ENCODE peak calls at places on chromosomes 12 and 14, in four cellular contexts. A is H1, P is stomach, H is GM23338. N is an unnamed sample.

GRCh38 chr14:48341069-48341468 is 665.7 kb upstream of the MDGA2 start:
- DNase-seq in H (no peak), P (no peak), A (no peak), N (no peak)

GRCh38 chr14:70525691-70526090 is 9.1 kb downstream of the ADAM20 start:
- DNase-seq in P (no peak), H (no peak), A (no peak), N (no peak)

GRCh38 chr12:102043928-102044327 is 17.9 kb downstream of the WASHC3 start:
- DNase-seq in A (no peak), H (no peak), P (no peak), N (no peak)

GRCh38 chr12:100566887-100567637 is 6.4 kb upstream of the GAS2L3 start:
- DNase-seq in A (no peak), P (no peak), H (no peak), N (no peak)

GRCh38 chr14:104657114-104657524 is 32.3 kb upstream of the INF2 start:
- DNase-seq in H (no peak), A (no peak), P (no peak), N (peak; percentile 92)

GRCh38 chr12:56243731-56244181 is 13.9 kb downstream of the SLC39A5 start:
- DNase-seq in A (no peak), H (no peak), P (peak; percentile 28), N (no peak)

GRCh38 chr12:92509156-92509758 is 193.5 kb upstream of the PLEKHG7 start:
- DNase-seq in A (no peak), H (no peak), P (no peak), N (no peak)

GRCh38 chr12:126994599-126994998 is 1272.4 kb upstream of the TMEM132C start:
- DNase-seq in A (no peak), P (no peak), H (no peak), N (no peak)

GRCh38 chr12:109178532-109178931 is 62.1 kb downstream of the ACACB start:
- DNase-seq in A (no peak), P (no peak), H (peak; percentile 8), N (no peak)

GRCh38 chr12:123952037-123952436 is 20.6 kb downstream of the CCDC92 start:
- DNase-seq in P (no peak), A (no peak), H (no peak), N (no peak)

GRCh38 chr14:96574633-96575191 is 72.5 kb downstream of the PAPOLA start:
- DNase-seq in P (no peak), A (no peak), H (no peak), N (no peak)

GRCh38 chr12:122894173-122895121 is 1.5 kb downstream of the VPS37B start:
- DNase-seq in P (peak; percentile 89), H (no peak), A (no peak), N (no peak)

GRCh38 chr12:7116196-7116595 is 7.2 kb upstream of the C1RL start:
- DNase-seq in P (no peak), A (no peak), H (no peak), N (no peak)

GRCh38 chr12:104573-105081 is 38.1 kb downstream of the IQSEC3 start:
- DNase-seq in H (peak; percentile 60), A (peak; percentile 56), P (no peak), N (no peak)

GRCh38 chr12:54432815-54433164 is 13.7 kb upstream of the ITGA5 start:
- DNase-seq in A (no peak), P (no peak), H (no peak), N (no peak)

GRCh38 chr12:54428050-54429013 is 9.3 kb upstream of the ITGA5 start:
- DNase-seq in A (no peak), H (no peak), P (no peak), N (no peak)

GRCh38 chr12:54429014-54429471 is 10.0 kb upstream of the ITGA5 start:
- DNase-seq in A (no peak), H (no peak), P (no peak), N (no peak)

GRCh38 chr12:54430471-54431075 is 11.5 kb upstream of the ITGA5 start:
- DNase-seq in P (no peak), A (no peak), H (no peak), N (no peak)

GRCh38 chr12:54431911-54432814 is 13.1 kb upstream of the ITGA5 start:
- DNase-seq in H (peak; percentile 83), P (peak; percentile 46), A (no peak), N (no peak)
- TF ChIP-seq POLR2AphosphoS5 in H (no peak), P (no peak), A (peak; percentile 34), N (no peak)

DNA sequence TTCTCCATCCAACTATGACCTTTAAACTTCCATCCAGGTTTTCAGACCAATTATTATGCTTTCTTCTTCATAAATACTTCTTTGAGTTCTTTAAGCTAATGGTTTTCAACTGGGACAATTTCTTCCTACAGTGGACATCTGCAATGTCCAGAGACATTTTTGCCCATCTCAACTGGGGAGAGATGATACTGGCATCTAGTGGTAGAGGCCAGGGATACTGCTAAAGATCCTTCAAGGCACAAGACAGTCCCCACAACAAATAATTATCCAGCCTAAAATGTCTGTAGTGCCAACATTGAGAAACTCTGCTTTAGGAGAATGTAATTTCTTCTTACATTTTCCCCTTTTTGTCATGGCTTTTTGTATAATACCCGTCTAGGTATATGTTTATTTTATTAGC is 10.6 kb downstream of the TRHDE start:
- DNase-seq in A (no peak), H (peak; percentile 48), P (no peak), N (no peak)
- TF ChIP-seq CTCF in A (peak; percentile 55), H (peak; percentile 81), P (no peak), N (no peak)

GRCh38 chr14:68520637-68521556 is 272.0 kb downstream of the ZFP36L1 start:
- DNase-seq in A (no peak), H (peak; percentile 64), P (peak; percentile 64), N (no peak)

GRCh38 chr14:68518910-68519686 is 273.8 kb downstream of the ZFP36L1 start:
- DNase-seq in P (no peak), H (no peak), A (no peak), N (no peak)

GRCh38 chr14:68521557-68521901 is 271.3 kb downstream of the ZFP36L1 start:
- DNase-seq in P (no peak), H (no peak), A (no peak), N (no peak)

GRCh38 chr14:68518180-68518579 is 274.7 kb downstream of the ZFP36L1 start:
- DNase-seq in H (no peak), P (no peak), A (no peak), N (no peak)

DNA sequence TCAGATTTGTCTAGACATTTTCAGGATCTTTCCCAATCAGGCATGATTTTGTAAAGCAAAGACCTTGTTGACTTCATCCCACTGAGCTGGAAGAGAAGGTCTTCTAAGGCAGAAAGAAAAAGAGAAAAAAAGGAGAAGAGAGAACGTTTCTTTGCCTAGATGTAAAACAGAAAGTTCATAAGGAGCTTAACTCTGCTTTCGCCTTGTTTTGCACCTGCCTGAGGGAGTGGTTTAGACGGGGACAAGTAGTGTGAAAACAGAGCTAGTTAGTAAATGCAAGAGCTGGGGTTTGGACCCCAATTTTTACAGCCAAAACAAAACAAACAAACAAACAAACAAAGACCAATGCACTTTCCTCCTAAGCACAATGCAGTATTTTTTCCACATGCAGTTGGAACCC is 273.1 kb downstream of the ZFP36L1 start:
- DNase-seq in H (no peak), P (no peak), A (no peak), N (no peak)
- H3K4me1 ChIP-seq in H (peaks cover 15% of the 10 kb centered on the region), P (peaks cover 67% of the 10 kb centered on the region), A (peaks cover 6% of the 10 kb centered on the region), N (peaks cover 18% of the 10 kb centered on the region)

GRCh38 chr12:89183985-89184435 is 168.3 kb downstream of the DUSP6 start:
- DNase-seq in P (no peak), A (no peak), H (no peak), N (no peak)
- TF ChIP-seq POLR2AphosphoS5 in P (peak; percentile 19), A (no peak), H (no peak), N (no peak)

GRCh38 chr12:116278667-116279066 is 1.2 kb upstream of the MED13L start:
- DNase-seq in H (no peak), A (no peak), P (no peak), N (no peak)
- TF ChIP-seq CTCF in H (no peak), A (no peak), P (no peak), N (no peak)

N was measured in spleen.